ENCODE peak calls at places on chromosomes 7 and 10, in four cellular contexts. G, C, T and F are unnamed samples.
A peak's percentile ranks its signal among the peaks of the same experiment; 100 is the strongest.

GRCh38 chr10:18713077-18713476 is 53.8 kb downstream of the ARL5B start:
- DNase-seq in C (no peak), T (no peak), G (no peak), F (no peak)

GRCh38 chr10:42979730-42980467 is 97.0 kb upstream of the RET start:
- DNase-seq in C (no peak), T (no peak), G (no peak), F (no peak)

GRCh38 chr7:137935849-137936508 is 65.9 kb downstream of the CREB3L2 start:
- DNase-seq in G (no peak), T (no peak), C (no peak), F (no peak)

GRCh38 chr7:87341441-87341840 is 4.0 kb upstream of the CROT start:
- DNase-seq in G (no peak), T (no peak), C (no peak), F (no peak)

GRCh38 chr7:130896051-130896881 is 162.3 kb upstream of the KLF14 start:
- DNase-seq in T (no peak), G (peak; percentile 64), C (no peak), F (no peak)

GRCh38 chr10:93752761-93753160 is 5.0 kb upstream of the LGI1 start:
- DNase-seq in T (no peak), G (no peak), C (no peak), F (no peak)

GRCh38 chr7:155969192-155969929 is 157.1 kb upstream of the SHH start:
- DNase-seq in G (no peak), T (peak; percentile 35), C (no peak), F (no peak)

GRCh38 chr7:85274452-85274851 is 87.6 kb upstream of the SEMA3D start:
- DNase-seq in G (peak; percentile 14), C (no peak), T (no peak), F (no peak)

GRCh38 chr10:50229460-50229859 is 21.9 kb downstream of the ASAH2 start:
- DNase-seq in G (no peak), T (no peak), C (no peak), F (no peak)

GRCh38 chr7:142871260-142872105 is 14.1 kb downstream of the TRPV6 start:
- DNase-seq in G (no peak), T (no peak), C (peak; percentile 12), F (no peak)

GRCh38 chr7:142869434-142869833 is 14.6 kb downstream of the EPHB6 start:
- DNase-seq in C (no peak), G (no peak), T (no peak), F (no peak)

GRCh38 chr7:142872106-142872675 is 13.4 kb downstream of the TRPV6 start:
- DNase-seq in G (no peak), T (no peak), C (no peak), F (no peak)

GRCh38 chr7:142870147-142870559 is 15.3 kb downstream of the EPHB6 start:
- DNase-seq in T (no peak), C (peak; percentile 11), G (no peak), F (no peak)

GRCh38 chr7:142870575-142871259 is 14.8 kb downstream of the TRPV6 start:
- DNase-seq in T (no peak), C (peak; percentile 7), G (no peak), F (no peak)
- H3K27ac ChIP-seq in T (no peak overlapping the region), C (no peak overlapping the region), G (no peak overlapping the region), F (no peak overlapping the region)

GRCh38 chr10:28307267-28307666 is 4.4 kb upstream of the MPP7 start:
- DNase-seq in T (no peak), G (no peak), C (no peak), F (no peak)
- H3K27me3 ChIP-seq in T (no peaks in the 10 kb centered on the region), G (no peaks in the 10 kb centered on the region), C (no peaks in the 10 kb centered on the region), F (no peaks in the 10 kb centered on the region)

GRCh38 chr10:35950221-35950620 is 308.1 kb upstream of the FZD8 start:
- DNase-seq in C (no peak), T (no peak), G (no peak), F (no peak)
- TF ChIP-seq CTCF in C (no peak), T (no peak), G (no peak), F (no peak)

DNA sequence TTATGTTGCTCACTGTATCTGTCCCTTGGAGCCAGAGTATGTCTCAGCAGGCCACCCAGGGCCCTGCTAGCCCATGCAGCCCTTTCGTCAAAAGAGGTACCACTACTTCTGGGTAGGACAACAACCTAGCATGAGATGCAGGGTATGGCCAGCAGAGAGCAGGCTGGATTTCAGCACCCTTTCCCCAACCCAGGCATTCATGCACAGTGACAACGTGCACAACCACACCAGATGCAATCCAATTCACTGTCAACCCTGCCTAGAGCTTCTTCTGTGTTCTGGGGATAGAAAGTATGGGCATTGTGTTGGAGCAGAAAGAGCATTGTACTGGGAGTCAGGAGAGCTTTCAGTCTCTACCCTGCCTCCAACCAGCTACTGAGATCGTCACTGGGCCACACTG is 37.9 kb downstream of the JAZF1 start:
- DNase-seq in G (no peak), T (no peak), C (no peak), F (no peak)
- H3K27ac ChIP-seq in G (no peak overlapping the region), T (no peak overlapping the region), C (no peak overlapping the region), F (no peak overlapping the region)

DNA sequence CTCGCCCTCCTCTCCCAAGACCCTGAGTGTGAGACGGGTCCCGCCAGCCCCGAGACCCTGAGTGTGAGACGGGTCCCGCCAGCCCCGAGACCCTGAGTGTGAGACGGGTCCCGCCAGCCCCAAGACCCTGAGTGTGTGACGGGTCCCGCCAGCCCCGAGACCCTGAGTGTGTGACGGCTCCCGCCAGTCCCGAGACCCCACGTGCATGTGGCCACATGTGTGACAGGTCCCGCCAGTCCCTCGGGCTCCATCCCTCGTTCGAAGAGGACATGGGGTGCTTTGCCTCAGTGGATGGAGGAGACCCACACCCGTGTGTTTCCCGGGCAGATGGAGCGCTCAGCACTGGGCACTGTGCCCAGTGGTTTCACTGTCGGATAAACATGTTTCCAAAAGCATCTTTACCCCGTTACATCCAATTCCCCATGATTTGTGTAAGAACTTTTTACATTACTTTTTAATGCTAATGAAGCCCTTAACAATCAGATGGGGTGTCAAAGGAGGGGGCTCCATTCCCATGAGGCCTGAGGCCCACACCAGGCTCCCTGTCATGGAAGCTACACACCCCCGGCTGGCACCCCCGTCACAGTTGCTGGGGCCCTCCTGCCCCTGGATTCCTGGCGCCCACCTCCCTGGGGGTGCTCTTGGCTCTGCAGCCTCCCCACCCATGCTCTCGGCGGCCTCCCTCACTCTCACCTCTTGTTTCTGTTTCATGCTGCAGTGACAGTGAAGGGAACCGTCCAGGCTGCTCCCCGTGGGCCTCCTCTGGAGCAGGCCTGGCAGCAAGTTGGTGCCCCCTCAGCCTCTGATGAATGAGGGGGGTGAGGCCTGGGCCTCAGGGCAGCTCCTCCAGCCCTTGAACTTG is 48.5 kb upstream of the CFAP46 start:
- DNase-seq in G (no peak), C (no peak), T (peak; percentile 48), F (peak; percentile 45)
- H3K27me3 ChIP-seq in G (no peaks in the 10 kb centered on the region), C (no peaks in the 10 kb centered on the region), T (no peaks in the 10 kb centered on the region), F (peaks cover 25% of the 10 kb centered on the region)